ENCODE peak calls at places on chromosomes 13 and 19, in nine cellular contexts. C is A549, B is breast epithelium, S is GM12878, F is WERI-Rb-1, W is lower lobe of right lung, A is body of pancreas, L is upper lobe of right lung, Z is stomach. Q is an unnamed sample.

GRCh38 chr13:50080856-50081105 is 65.5 kb downstream of the KCNRG start:
- DNase-seq in C (no peak), B (no peak), S (no peak), F (no peak), W (no peak), A (no peak), L (no peak), Z (no peak), Q (no peak)

GRCh38 chr13:73998631-73999030 is 135.6 kb downstream of the KLF12 start:
- DNase-seq in C (no peak), B (no peak), S (no peak), F (no peak), W (no peak), A (no peak), L (no peak), Z (no peak), Q (no peak)

GRCh38 chr13:75395056-75395455 is 86.9 kb downstream of the TBC1D4 start:
- DNase-seq in C (no peak), B (no peak), S (no peak), F (no peak), W (no peak), A (no peak), L (no peak), Z (no peak), Q (no peak)

GRCh38 chr13:24217601-24218281 is 57.2 kb downstream of the SPATA13 start:
- DNase-seq in C (no peak), B (no peak), S (no peak), F (no peak), W (no peak), A (peak), L (peak), Z (peak), Q (no peak)

GRCh38 chr19:52237771-52238400 is 31.5 kb upstream of the ZNF766 start:
- DNase-seq in C (no peak), B (no peak), S (peak), F (peak), W (peak), A (peak), L (no peak), Z (peak), Q (peak)

GRCh38 chr13:39684531-39685137 is 29.2 kb downstream of the COG6 start:
- DNase-seq in C (peak), B (no peak), S (no peak), F (no peak), W (no peak), A (no peak), L (no peak), Z (no peak), Q (no peak)

GRCh38 chr19:6693056-6693471 is 23.1 kb upstream of the TNFSF14 start:
- DNase-seq in C (no peak), B (no peak), S (no peak), F (no peak), W (no peak), A (no peak), L (no peak), Z (no peak), Q (no peak)

GRCh38 chr13:34942732-34943674 is 933 bp downstream of the NBEA start:
- DNase-seq in C (peak), B (no peak), S (no peak), F (peak), W (peak), A (peak), L (peak), Z (peak), Q (no peak)

GRCh38 chr13:32039488-32040013 is 8.0 kb downstream of the FRY start:
- DNase-seq in C (no peak), B (no peak), S (no peak), F (no peak), W (no peak), A (no peak), L (no peak), Z (no peak), Q (no peak)

GRCh38 chr19:38869160-38869835 is 8.8 kb downstream of the RINL start:
- DNase-seq in C (no peak), B (no peak), S (no peak), F (no peak), W (no peak), A (peak), L (no peak), Z (no peak), Q (no peak)

GRCh38 chr19:49109569-49110233 is 4.5 kb upstream of the LIN7B start:
- DNase-seq in C (no peak), B (no peak), S (no peak), F (no peak), W (no peak), A (no peak), L (no peak), Z (no peak), Q (no peak)
- H3K27ac ChIP-seq in C (no peak), B (no peak), S (no peak), F (no peak), W (no peak), A (no peak), L (no peak), Z (no peak), Q (no peak)

GRCh38 chr13:45314822-45315221 is 26.2 kb downstream of the TPT1 start:
- DNase-seq in C (no peak), B (no peak), S (no peak), F (no peak), W (no peak), A (no peak), L (no peak), Z (no peak), Q (no peak)

GRCh38 chr13:45306966-45307365 is 34.0 kb downstream of the TPT1 start:
- DNase-seq in C (no peak), B (no peak), S (no peak), F (no peak), W (no peak), A (no peak), L (no peak), Z (no peak), Q (no peak)

GRCh38 chr13:45315520-45316167 is 25.3 kb downstream of the TPT1 start:
- DNase-seq in C (no peak), B (no peak), S (no peak), F (no peak), W (no peak), A (no peak), L (no peak), Z (no peak), Q (no peak)

GRCh38 chr13:45305079-45305478 is 35.9 kb downstream of the TPT1 start:
- DNase-seq in C (no peak), B (no peak), S (no peak), F (no peak), W (no peak), A (no peak), L (no peak), Z (no peak), Q (no peak)

DNA sequence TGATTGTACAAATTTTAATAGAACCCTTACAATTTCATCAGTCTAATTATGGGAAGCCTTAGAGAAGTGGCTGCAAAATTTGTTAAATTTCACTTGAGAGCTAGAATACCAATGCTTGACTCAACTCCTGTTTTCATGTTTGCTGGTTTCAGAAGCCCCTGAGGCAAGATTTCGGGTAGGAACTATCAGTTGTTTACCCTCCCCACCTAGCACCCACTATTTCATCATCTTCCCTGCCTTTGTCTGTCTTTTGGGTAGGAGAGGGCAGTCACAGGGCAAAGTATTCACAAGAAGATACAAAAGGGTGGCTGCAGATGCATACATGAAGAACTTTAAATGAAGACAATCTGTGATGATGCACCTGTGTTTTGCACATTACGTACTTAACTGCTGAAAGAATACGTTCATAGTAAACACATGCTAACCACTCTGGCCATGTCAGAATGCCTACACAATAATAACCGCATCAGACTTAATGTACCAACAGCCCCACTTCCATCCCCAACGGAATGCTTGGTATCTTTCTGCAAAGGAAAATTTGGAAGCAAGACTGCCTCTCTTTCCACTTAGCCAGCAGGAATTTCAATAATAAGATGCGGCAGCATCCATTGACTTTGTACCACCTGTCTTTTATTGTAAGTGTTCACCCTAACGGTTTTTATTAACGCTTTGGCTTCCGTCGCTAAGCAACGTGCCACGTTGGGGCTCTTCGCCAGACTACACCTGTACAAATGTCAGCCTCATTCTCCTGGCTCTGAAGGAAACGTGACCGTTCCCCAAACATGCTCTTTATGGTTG is 30.4 kb downstream of the TPT1 start:
- DNase-seq in C (no peak), B (no peak), S (no peak), F (no peak), W (no peak), A (no peak), L (no peak), Z (no peak), Q (no peak)
- H3K4me3 ChIP-seq in C (peak), B (peak), S (peak), F (no peak), W (peak), A (no peak), L (peak), Z (peak), Q (no peak)

DNA sequence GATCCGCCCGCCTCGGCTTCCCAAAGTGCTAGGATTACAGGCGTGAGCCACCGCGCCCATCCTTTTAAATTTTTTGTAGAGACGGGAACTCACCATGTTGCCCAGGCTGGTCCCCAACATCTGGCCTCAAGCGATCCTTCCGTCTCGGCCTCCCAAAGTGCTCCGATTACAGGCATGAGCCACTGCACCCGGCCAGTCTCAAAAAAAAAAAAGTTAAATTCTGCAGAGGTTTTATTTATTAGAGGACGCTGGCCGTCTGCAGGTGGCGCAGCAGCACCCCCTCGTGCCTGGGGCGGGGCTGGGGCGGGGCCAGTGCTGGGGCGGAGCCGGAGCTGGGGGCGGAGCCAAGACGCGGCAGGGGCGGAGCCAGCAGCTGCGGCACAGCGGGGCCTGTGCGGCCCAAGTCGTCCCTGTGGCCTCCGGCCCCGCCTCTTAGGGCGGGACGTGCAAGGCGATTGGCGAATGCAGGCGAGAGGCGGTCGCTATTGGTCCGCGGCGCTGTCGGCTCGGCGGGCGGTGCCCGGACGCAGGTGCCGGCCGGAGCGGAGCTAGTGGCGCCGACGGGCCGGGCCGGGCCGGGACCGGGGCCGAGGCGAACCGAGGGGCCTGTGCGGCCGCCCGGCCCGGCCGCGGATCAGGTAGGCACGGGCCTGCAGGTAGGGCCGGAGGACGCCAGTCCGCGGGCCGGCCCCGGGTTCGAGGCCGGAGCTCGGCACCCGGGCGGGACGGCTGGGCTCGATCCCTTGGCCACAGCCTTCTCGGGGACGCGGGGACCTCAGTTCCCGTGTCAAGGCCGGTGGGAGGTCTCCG is at the start of gene MARCHF2:
- DNase-seq in C (peak), B (peak), S (peak), F (peak), W (peak), A (peak), L (peak), Z (peak), Q (peak)
- H3K27ac ChIP-seq in C (peak), B (peak), S (no peak), F (no peak), W (peak), A (no peak), L (peak), Z (peak), Q (no peak)

GRCh38 chr19:48720251-48720612 is 707 bp upstream of the MAMSTR start:
- DNase-seq in C (no peak), B (no peak), S (no peak), F (no peak), W (no peak), A (no peak), L (no peak), Z (no peak), Q (no peak)
- H3K4me3 ChIP-seq in C (peak), B (peak), S (no peak), F (peak), W (peak), A (no peak), L (peak), Z (peak), Q (peak)

DNA sequence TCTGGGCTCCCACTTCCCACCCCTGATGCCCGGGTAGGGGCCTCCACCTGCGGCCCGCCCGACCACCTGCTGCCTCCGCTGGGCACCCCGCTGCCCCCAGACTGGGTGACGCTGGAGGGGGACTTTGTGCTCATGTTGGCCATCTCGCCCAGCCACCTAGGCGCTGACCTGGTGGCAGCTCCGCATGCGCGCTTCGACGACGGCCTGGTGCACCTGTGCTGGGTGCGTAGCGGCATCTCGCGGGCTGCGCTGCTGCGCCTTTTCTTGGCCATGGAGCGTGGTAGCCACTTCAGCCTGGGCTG is 7.9 kb downstream of the DBP start:
- DNase-seq in C (no peak), B (no peak), S (no peak), F (no peak), W (no peak), A (no peak), L (peak), Z (no peak), Q (no peak)
- H3K27ac ChIP-seq in C (no peak), B (no peak), S (no peak), F (no peak), W (peak), A (no peak), L (no peak), Z (peak), Q (peak)

DNA sequence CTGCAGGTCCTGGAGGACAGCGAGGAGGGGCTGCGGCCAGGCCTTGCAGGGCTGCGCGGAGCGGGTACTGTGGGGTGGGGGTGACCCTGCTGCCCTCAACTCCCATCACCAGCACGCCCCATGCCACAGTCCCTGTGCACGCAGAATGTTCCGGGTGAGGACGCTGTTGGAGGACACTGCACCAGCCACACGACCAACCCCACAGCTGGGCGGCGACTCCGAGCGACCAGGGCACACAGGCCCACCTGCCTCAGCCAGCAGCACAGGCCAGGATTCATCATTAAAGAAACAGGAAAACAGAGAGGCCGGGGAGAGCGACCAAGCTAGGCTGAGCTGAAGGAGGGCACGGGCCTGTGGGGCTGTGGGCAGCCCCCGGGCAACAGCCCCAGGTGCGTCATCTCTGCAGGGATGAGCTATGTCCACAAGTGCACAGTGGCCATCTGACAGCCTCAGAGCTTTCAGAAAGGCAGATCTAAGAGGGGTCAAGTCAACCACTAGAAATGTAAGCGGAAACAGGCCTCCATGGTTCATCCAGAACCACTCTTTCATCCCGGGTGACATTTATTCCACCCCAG is 1.6 kb downstream of the GAS6 start:
- DNase-seq in C (no peak), B (peak), S (no peak), F (no peak), W (peak), A (no peak), L (no peak), Z (no peak), Q (no peak)
- H3K4me3 ChIP-seq in C (no peak), B (peak), S (no peak), F (no peak), W (peak), A (peak), L (peak), Z (peak), Q (peak)

Q was measured in tibial nerve.